ENCODE peak calls at places on chromosomes 3 and 15, in six cellular contexts. One of them, this sample, is unnamed.

GRCh38 chr15:60945196-60945595 is 283.9 kb downstream of the RORA start:
- DNase-seq in iPS DF 19.7: no peak
- DNase-seq in ACHN: no peak
- DNase-seq in NCI-H1436: no peak
- DNase-seq in HCT116: no peak
- DNase-seq in left cardiac atrium: peak; percentile 70
- DNase-seq in this sample: peak; percentile 72

GRCh38 chr15:100684591-100684990 is 82.2 kb downstream of the ASB7 start:
- DNase-seq in iPS DF 19.7: no peak
- DNase-seq in ACHN: no peak
- DNase-seq in NCI-H1436: no peak
- DNase-seq in HCT116: no peak
- DNase-seq in left cardiac atrium: no peak
- DNase-seq in this sample: no peak

GRCh38 chr15:57481038-57481705 is 104.9 kb downstream of the CGNL1 start:
- DNase-seq in iPS DF 19.7: no peak
- DNase-seq in ACHN: no peak
- DNase-seq in NCI-H1436: no peak
- DNase-seq in HCT116: no peak
- DNase-seq in left cardiac atrium: no peak
- DNase-seq in this sample: no peak

GRCh38 chr3:143603774-143604173 is 244.5 kb downstream of the SLC9A9 start:
- DNase-seq in iPS DF 19.7: no peak
- DNase-seq in ACHN: no peak
- DNase-seq in NCI-H1436: no peak
- DNase-seq in HCT116: no peak
- DNase-seq in left cardiac atrium: no peak
- DNase-seq in this sample: no peak

GRCh38 chr3:13718437-13718836 is 161.4 kb downstream of the WNT7A start:
- DNase-seq in iPS DF 19.7: no peak
- DNase-seq in ACHN: no peak
- DNase-seq in NCI-H1436: no peak
- DNase-seq in HCT116: no peak
- DNase-seq in left cardiac atrium: no peak
- DNase-seq in this sample: peak; percentile 42

GRCh38 chr3:62095756-62096155 is 277.6 kb downstream of the FEZF2 start:
- DNase-seq in iPS DF 19.7: no peak
- DNase-seq in ACHN: no peak
- DNase-seq in NCI-H1436: no peak
- DNase-seq in HCT116: no peak
- DNase-seq in left cardiac atrium: no peak
- DNase-seq in this sample: no peak

GRCh38 chr3:59277201-59277600 is 227.4 kb upstream of the CFAP20DC start:
- DNase-seq in iPS DF 19.7: no peak
- DNase-seq in ACHN: no peak
- DNase-seq in NCI-H1436: no peak
- DNase-seq in HCT116: no peak
- DNase-seq in left cardiac atrium: no peak
- DNase-seq in this sample: no peak

GRCh38 chr3:8554725-8555621 is 53.4 kb downstream of the LMCD1 start:
- DNase-seq in iPS DF 19.7: no peak
- DNase-seq in ACHN: no peak
- DNase-seq in NCI-H1436: no peak
- DNase-seq in HCT116: no peak
- DNase-seq in left cardiac atrium: peak; percentile 44
- DNase-seq in this sample: peak; percentile 40

GRCh38 chr15:70165811-70166284 is 68.1 kb upstream of the TLE3 start:
- DNase-seq in iPS DF 19.7: no peak
- DNase-seq in ACHN: no peak
- DNase-seq in NCI-H1436: no peak
- DNase-seq in HCT116: no peak
- DNase-seq in left cardiac atrium: peak; percentile 70
- DNase-seq in this sample: peak; percentile 80

GRCh38 chr3:123871946-123872345 is 12.2 kb downstream of the MYLK start:
- DNase-seq in iPS DF 19.7: no peak
- DNase-seq in ACHN: no peak
- DNase-seq in NCI-H1436: no peak
- DNase-seq in HCT116: no peak
- DNase-seq in left cardiac atrium: no peak
- DNase-seq in this sample: no peak

GRCh38 chr3:109337393-109337792 is at the start of gene DPPA4:
- DNase-seq in iPS DF 19.7: peak; percentile 89
- DNase-seq in ACHN: no peak
- DNase-seq in NCI-H1436: no peak
- DNase-seq in HCT116: no peak
- DNase-seq in left cardiac atrium: no peak
- DNase-seq in this sample: no peak

GRCh38 chr15:53072077-53072476 is 281.9 kb upstream of the ONECUT1 start:
- DNase-seq in iPS DF 19.7: peak; percentile 52
- DNase-seq in ACHN: peak; percentile 96
- DNase-seq in NCI-H1436: no peak
- DNase-seq in HCT116: peak; percentile 18
- DNase-seq in left cardiac atrium: no peak
- DNase-seq in this sample: no peak

GRCh38 chr3:45414823-45415222 is 26.4 kb downstream of the LARS2 start:
- DNase-seq in iPS DF 19.7: no peak
- DNase-seq in ACHN: no peak
- DNase-seq in NCI-H1436: no peak
- DNase-seq in HCT116: no peak
- DNase-seq in left cardiac atrium: no peak
- DNase-seq in this sample: no peak

GRCh38 chr3:179069762-179070390 is 1.7 kb downstream of the ZMAT3 start:
- DNase-seq in iPS DF 19.7: no peak
- DNase-seq in ACHN: peak; percentile 51
- DNase-seq in NCI-H1436: no peak
- DNase-seq in HCT116: no peak
- DNase-seq in left cardiac atrium: no peak
- DNase-seq in this sample: no peak

GRCh38 chr3:109155828-109156227 is 19.3 kb downstream of the C3orf85 start:
- DNase-seq in iPS DF 19.7: no peak
- DNase-seq in ACHN: peak; percentile 23
- DNase-seq in NCI-H1436: no peak
- DNase-seq in HCT116: no peak
- DNase-seq in left cardiac atrium: no peak
- DNase-seq in this sample: no peak

This sample was measured in heart left ventricle.